ENCODE peak calls at places on chromosome 5, in four cellular contexts. Q is IMR-90, O is left lung, R is fibroblast of pulmonary artery. B is an unnamed sample.

GRCh38 chr5:128259530-128260145 is 176.1 kb downstream of the SLC12A2 start:
- DNase-seq in Q (no peak), O (no peak), R (peak), B (no peak)

GRCh38 chr5:57438162-57438561 is 44.4 kb downstream of the ACTBL2 start:
- DNase-seq in Q (peak), O (no peak), R (no peak), B (no peak)

GRCh38 chr5:72402381-72402890 is 82.3 kb downstream of the PTCD2 start:
- DNase-seq in Q (peak), O (no peak), R (no peak), B (no peak)

GRCh38 chr5:33892419-33893151 is 795 bp upstream of the ADAMTS12 start:
- DNase-seq in Q (peak), O (no peak), R (peak), B (peak)

GRCh38 chr5:134059758-134060495 is 54.6 kb upstream of the TCF7 start:
- DNase-seq in Q (no peak), O (no peak), R (no peak), B (no peak)

GRCh38 chr5:131635755-131636479 is 888 bp upstream of the RAPGEF6 start:
- DNase-seq in Q (no peak), O (peak), R (peak), B (no peak)

GRCh38 chr5:123717139-123717538 is 205.2 kb downstream of the CSNK1G3 start:
- DNase-seq in Q (peak), O (no peak), R (peak), B (no peak)

GRCh38 chr5:34639852-34640626 is 16.1 kb upstream of the RAI14 start:
- DNase-seq in Q (peak), O (no peak), R (peak), B (no peak)

GRCh38 chr5:6510132-6510531 is 61.5 kb downstream of the UBE2QL1 start:
- DNase-seq in Q (no peak), O (no peak), R (no peak), B (no peak)

GRCh38 chr5:147446528-147446927 is 63.3 kb downstream of the DPYSL3 start:
- DNase-seq in Q (peak), O (no peak), R (no peak), B (no peak)

GRCh38 chr5:177491429-177491945 is 5.9 kb downstream of the PDLIM7 start:
- DNase-seq in Q (no peak), O (peak), R (no peak), B (no peak)

GRCh38 chr5:165310031-165310430 is 1804.6 kb downstream of the MAT2B start:
- DNase-seq in Q (no peak), O (no peak), R (no peak), B (no peak)

GRCh38 chr5:14531668-14532067 is 49.9 kb upstream of the OTULINL start:
- DNase-seq in Q (no peak), O (no peak), R (no peak), B (no peak)

GRCh38 chr5:9176641-9177040 is 369.2 kb downstream of the SEMA5A start:
- DNase-seq in Q (no peak), O (no peak), R (no peak), B (no peak)

GRCh38 chr5:167866797-167867196 is 424.6 kb upstream of the WWC1 start:
- DNase-seq in Q (no peak), O (no peak), R (no peak), B (no peak)

GRCh38 chr5:141567513-141568117 is 51.2 kb downstream of the DIAPH1 start:
- DNase-seq in Q (peak), O (no peak), R (peak), B (no peak)

GRCh38 chr5:78964889-78965288 is 20.2 kb downstream of the ARSB start:
- DNase-seq in Q (peak), O (no peak), R (peak), B (no peak)

GRCh38 chr5:119527346-119527745 is 75.0 kb downstream of the HSD17B4 start:
- DNase-seq in Q (peak), O (no peak), R (peak), B (no peak)

GRCh38 chr5:122982376-122982775 is 54.1 kb downstream of the PPIC start:
- DNase-seq in Q (no peak), O (no peak), R (no peak), B (no peak)

GRCh38 chr5:138610468-138611294 is 35.5 kb upstream of the HSPA9 start:
- DNase-seq in Q (no peak), O (no peak), R (no peak), B (no peak)

GRCh38 chr5:35138232-35138631 is 90.5 kb upstream of the AGXT2 start:
- DNase-seq in Q (peak), O (no peak), R (peak), B (peak)

GRCh38 chr5:173323799-173324114 is 4.5 kb downstream of the STC2 start:
- DNase-seq in Q (no peak), O (no peak), R (no peak), B (no peak)

GRCh38 chr5:67516959-67517358 is 320.4 kb upstream of the CD180 start:
- DNase-seq in Q (no peak), O (no peak), R (peak), B (no peak)

GRCh38 chr5:128551476-128551875 is 13.4 kb upstream of the FBN2 start:
- DNase-seq in Q (peak), O (no peak), R (no peak), B (no peak)

GRCh38 chr5:39072915-39073758 is 1.1 kb downstream of the RICTOR start:
- DNase-seq in Q (peak), O (peak), R (peak), B (no peak)

GRCh38 chr5:145936401-145937131 is at the start of gene SH3RF2:
- DNase-seq in Q (peak), O (peak), R (peak), B (no peak)

GRCh38 chr5:147346006-147346561 is 111.3 kb downstream of the STK32A start:
- DNase-seq in Q (no peak), O (no peak), R (no peak), B (no peak)

GRCh38 chr5:104199771-104200170 is 637.2 kb upstream of the NUDT12 start:
- DNase-seq in Q (no peak), O (no peak), R (no peak), B (no peak)

GRCh38 chr5:82354543-82354942 is 76.4 kb upstream of the RPS23 start:
- DNase-seq in Q (no peak), O (no peak), R (no peak), B (no peak)

GRCh38 chr5:76332620-76333170 is 70.4 kb upstream of the IQGAP2 start:
- DNase-seq in Q (no peak), O (no peak), R (no peak), B (no peak)

GRCh38 chr5:13930721-13931246 is 13.7 kb downstream of the DNAH5 start:
- DNase-seq in Q (no peak), O (no peak), R (no peak), B (no peak)

GRCh38 chr5:72137826-72138409 is 30.6 kb downstream of the MAP1B start:
- DNase-seq in Q (no peak), O (no peak), R (no peak), B (no peak)

GRCh38 chr5:180291943-180292831 is at the start of gene MAPK9:
- DNase-seq in Q (peak), O (peak), R (peak), B (peak)

GRCh38 chr5:140868721-140869554 is at the start of gene PCDHA11:
- DNase-seq in Q (no peak), O (no peak), R (no peak), B (no peak)

GRCh38 chr5:98902733-98903132 is 26.1 kb downstream of the CHD1 start:
- DNase-seq in Q (peak), O (no peak), R (peak), B (no peak)

GRCh38 chr5:174610968-174611367 is 113.4 kb upstream of the MSX2 start:
- DNase-seq in Q (peak), O (no peak), R (peak), B (peak)

GRCh38 chr5:157271740-157272271 is 5.9 kb downstream of the CYFIP2 start:
- DNase-seq in Q (no peak), O (peak), R (no peak), B (no peak)

GRCh38 chr5:170638051-170638450 is 134.2 kb downstream of the KCNIP1 start:
- DNase-seq in Q (no peak), O (no peak), R (no peak), B (no peak)

GRCh38 chr5:175025046-175025445 is 300.7 kb downstream of the MSX2 start:
- DNase-seq in Q (peak), O (no peak), R (no peak), B (no peak)

GRCh38 chr5:139904566-139905400 is 109.2 kb downstream of the PSD2 start:
- DNase-seq in Q (no peak), O (no peak), R (no peak), B (no peak)

DNA sequence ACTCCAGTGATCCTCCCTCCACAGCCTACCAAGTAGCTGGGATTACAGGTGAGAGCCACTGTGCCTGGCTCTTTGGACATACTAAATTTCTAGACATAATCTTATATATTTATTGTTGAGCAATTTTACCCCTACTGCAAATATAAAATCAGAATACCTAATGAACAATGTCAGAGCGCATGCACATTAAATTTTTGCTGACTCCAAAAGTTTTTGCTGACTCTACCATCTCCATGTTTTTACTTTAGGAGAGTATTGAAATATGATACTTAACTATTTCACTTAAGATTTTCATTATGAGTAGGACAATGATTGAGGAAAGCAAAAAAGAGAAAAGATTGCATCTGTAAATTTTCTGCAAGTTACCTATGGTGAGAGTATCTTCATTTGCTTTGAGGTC is 402.3 kb downstream of the LRRC70 start:
- DNase-seq in Q (no peak), O (no peak), R (no peak), B (no peak)
- H3K4me3 ChIP-seq in Q (no peak), O (no peak), R (no peak), B (no peak)

DNA sequence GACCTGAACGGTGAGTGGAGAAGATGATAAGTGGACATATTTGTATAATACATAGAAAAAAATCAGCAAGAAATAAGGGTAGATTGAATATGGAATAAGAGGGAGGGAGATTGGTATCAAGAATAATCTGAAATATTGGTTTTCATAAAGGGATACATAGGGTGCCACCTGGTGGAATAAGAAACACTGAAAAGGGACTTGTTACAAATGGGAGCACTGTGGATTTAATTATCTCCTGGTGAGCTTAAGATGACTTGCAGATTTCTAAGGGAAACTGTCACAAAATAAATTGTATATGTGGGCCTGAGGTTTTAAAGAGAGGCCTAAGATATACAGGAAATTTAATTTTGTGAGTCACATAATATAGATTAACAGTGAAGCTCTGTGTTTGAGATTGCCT is 1403.5 kb upstream of the CDH18 start:
- DNase-seq in Q (peak), O (no peak), R (no peak), B (no peak)
- TF ChIP-seq CTCF in Q (no peak), O (no peak), R (no peak), B (no peak)

DNA sequence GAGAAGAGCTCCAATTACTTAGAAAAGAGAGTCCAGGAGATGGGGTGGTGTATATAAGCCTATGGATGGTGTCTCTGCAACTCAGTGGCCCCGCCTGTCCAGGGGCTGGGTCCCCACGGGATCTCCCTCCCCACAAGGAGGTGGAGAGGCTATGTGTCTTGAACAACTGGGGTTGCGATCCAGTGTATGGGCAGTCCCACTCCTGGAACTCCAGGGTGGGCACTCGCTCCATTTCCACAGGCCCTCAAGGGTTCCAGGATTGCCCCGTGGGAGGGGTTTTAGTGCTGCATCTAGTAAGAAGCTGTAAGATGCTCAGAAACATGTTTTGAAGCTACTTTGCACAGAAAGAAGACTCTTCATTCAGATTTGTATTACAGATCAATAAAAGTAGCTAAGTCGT is 558 bp upstream of the SMAD5 start:
- DNase-seq in Q (no peak), O (peak), R (no peak), B (no peak)
- H3K4me3 ChIP-seq in Q (no peak), O (peak), R (peak), B (peak)

DNA sequence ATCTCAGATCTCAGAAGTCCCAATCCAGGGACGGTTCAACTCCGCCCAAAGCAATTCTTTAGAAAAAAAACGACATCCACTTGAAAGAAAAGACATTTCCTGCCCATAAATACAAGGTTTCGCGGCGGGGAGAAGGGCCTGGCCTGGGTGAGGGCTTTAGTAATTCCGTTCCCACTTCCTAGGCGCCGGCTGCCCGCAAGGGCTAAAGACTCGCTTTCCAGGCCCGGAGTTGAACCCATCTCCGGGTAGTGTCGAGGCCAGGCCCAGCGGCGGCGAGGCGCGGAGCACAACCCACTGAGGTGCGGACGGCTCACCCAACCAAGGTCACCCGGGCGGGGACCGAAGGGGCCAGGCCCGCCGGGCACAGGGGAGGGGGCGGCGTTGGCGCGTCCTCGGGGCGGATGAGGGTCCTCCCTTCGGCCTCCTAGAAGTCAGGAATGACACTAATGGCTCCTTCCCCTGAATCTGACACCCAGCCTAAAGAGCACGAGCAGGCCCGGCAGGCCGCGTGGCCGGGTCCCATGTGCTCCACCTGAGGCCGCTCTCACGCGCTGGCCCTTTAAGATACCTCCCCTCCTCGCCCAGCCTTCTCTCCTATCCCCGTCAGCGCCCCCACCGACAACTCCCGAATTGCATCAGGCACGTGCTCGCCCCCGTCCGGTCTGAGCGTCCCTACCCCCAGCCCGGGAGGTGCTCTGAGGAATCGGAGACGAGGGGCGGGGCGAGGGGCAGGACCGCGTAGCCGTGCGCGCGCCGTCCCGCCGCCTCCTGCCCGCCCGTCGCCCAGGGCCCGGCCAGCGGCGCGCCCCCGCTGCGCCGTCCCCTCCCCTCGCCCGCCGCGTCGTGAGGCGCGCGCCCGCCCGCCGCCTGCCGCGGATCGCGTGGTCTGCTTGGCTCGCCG is 467 bp upstream of the LARP1 start:
- DNase-seq in Q (peak), O (peak), R (peak), B (peak)
- TF ChIP-seq CTCF in Q (peak), O (no peak), R (peak), B (peak)

DNA sequence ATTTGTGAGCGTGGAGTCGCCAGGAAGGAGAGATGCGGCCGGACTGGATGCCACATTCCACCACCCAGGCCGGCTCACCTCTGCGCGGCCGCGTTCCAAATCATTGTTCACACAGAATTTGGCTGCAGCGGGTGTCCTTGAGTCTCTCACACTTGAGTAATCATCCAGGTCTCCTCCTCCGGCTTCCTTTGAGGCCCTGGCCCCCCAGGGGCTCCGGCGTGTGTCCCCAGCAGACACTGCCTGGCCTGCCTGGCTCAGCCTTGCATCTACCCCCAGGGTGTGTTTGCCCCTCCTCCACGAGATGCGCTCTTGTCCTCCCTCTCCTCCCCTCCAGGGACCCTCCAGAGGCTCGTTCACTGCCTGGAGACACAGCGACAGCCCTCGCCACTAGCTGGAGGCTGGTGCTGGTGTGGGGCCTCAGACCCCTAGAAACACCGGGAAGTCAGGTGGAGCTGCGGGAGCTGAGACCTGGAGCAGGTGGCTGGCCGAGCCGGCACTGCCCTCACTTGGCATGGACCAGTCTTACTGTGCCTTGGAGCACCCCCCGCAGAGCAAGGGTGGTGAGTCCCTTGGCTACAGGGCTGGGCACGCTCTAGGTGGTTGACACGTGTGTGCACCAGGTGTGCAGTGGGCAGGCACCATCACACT is 7.0 kb upstream of the SLC9A3 start:
- DNase-seq in Q (no peak), O (peak), R (no peak), B (no peak)
- H3K4me3 ChIP-seq in Q (no peak), O (no peak), R (no peak), B (no peak)

B was measured in AG09309.